ENCODE peak calls at places on chromosomes 4 and X, in four cellular contexts. C is astrocyte; K is activated CD4-positive, alpha-beta T cell treated with anti-CD3 and anti-CD28 coated beads for 24 hours; Y is T-helper 17 cell. A is an unnamed sample.

GRCh38 chr4:83890231-83890630 is 354.3 kb downstream of the GPAT3 start:
- DNase-seq in C (peak), K (no peak), Y (no peak), A (no peak)

GRCh38 chrX:64379924-64380323 is 15.3 kb downstream of the MTMR8 start:
- DNase-seq in C (no peak), K (no peak), Y (no peak), A (no peak)

GRCh38 chr4:7499661-7500060 is 64.9 kb upstream of the PSAPL1 start:
- DNase-seq in C (no peak), K (no peak), Y (no peak), A (no peak)

GRCh38 chr4:34935739-34936138 is 1308.6 kb downstream of the ARAP2 start:
- DNase-seq in C (no peak), K (no peak), Y (no peak), A (no peak)

GRCh38 chrX:15299945-15300851 is 15.2 kb downstream of the ASB11 start:
- DNase-seq in C (no peak), K (no peak), Y (no peak), A (no peak)

GRCh38 chrX:140477987-140478386 is 26.9 kb downstream of the SOX3 start:
- DNase-seq in C (no peak), K (no peak), Y (no peak), A (peak)

GRCh38 chr4:40264995-40265909 is 68.4 kb downstream of the RHOH start:
- DNase-seq in C (peak), K (no peak), Y (no peak), A (no peak)

GRCh38 chr4:79585330-79585729 is 177.3 kb upstream of the GK2 start:
- DNase-seq in C (no peak), K (no peak), Y (no peak), A (no peak)

GRCh38 chrX:29948653-29949052 is 266.7 kb upstream of the MAGEB2 start:
- DNase-seq in C (peak), K (no peak), Y (no peak), A (no peak)

GRCh38 chrX:82541822-82542221 is 966.3 kb upstream of the POU3F4 start:
- DNase-seq in C (no peak), K (no peak), Y (no peak), A (no peak)

A was measured in H1.